ENCODE peak calls at places on chromosome 20, in five cellular contexts. One of them, this sample, is unnamed.
A peak's percentile ranks its signal among the peaks of the same experiment; 100 is the strongest.

GRCh38 chr20:58389324-58389967 is 417 bp downstream of the VAPB start:
- DNase-seq in RWPE1: peak; percentile 52
- DNase-seq in endothelial cell: peak; percentile 41
- DNase-seq in HFFc6: peak; percentile 11
- DNase-seq in lower lobe of right lung: no peak
- DNase-seq in this sample: peak; percentile 49

GRCh38 chr20:64244870-64245603 is 10.5 kb upstream of the PCMTD2 start:
- DNase-seq in RWPE1: no peak
- DNase-seq in endothelial cell: no peak
- DNase-seq in HFFc6: no peak
- DNase-seq in lower lobe of right lung: peak; percentile 17
- DNase-seq in this sample: no peak

GRCh38 chr20:63533871-63534393 is 3.2 kb downstream of the PTK6 start:
- DNase-seq in RWPE1: peak; percentile 82
- DNase-seq in endothelial cell: no peak
- DNase-seq in HFFc6: no peak
- DNase-seq in lower lobe of right lung: peak; percentile 81
- DNase-seq in this sample: no peak

GRCh38 chr20:63821824-63822223 is 9.2 kb downstream of the ZBTB46 start:
- DNase-seq in RWPE1: no peak
- DNase-seq in endothelial cell: no peak
- DNase-seq in HFFc6: no peak
- DNase-seq in lower lobe of right lung: no peak
- DNase-seq in this sample: no peak

GRCh38 chr20:1949306-1949705 is 44.6 kb downstream of the PDYN start:
- DNase-seq in RWPE1: no peak
- DNase-seq in endothelial cell: no peak
- DNase-seq in HFFc6: no peak
- DNase-seq in lower lobe of right lung: no peak
- DNase-seq in this sample: no peak

GRCh38 chr20:63972312-63973159 is 2.8 kb upstream of the ZNF512B start:
- DNase-seq in RWPE1: no peak
- DNase-seq in endothelial cell: no peak
- DNase-seq in HFFc6: no peak
- DNase-seq in lower lobe of right lung: no peak
- DNase-seq in this sample: no peak

GRCh38 chr20:6468751-6469150 is 298.7 kb upstream of the BMP2 start:
- DNase-seq in RWPE1: no peak
- DNase-seq in endothelial cell: no peak
- DNase-seq in HFFc6: no peak
- DNase-seq in lower lobe of right lung: no peak
- DNase-seq in this sample: no peak

GRCh38 chr20:8094415-8094818 is 37.6 kb upstream of the PLCB1 start:
- DNase-seq in RWPE1: no peak
- DNase-seq in endothelial cell: no peak
- DNase-seq in HFFc6: peak; percentile 27
- DNase-seq in lower lobe of right lung: peak; percentile 60
- DNase-seq in this sample: no peak

GRCh38 chr20:45892828-45893500 is 1.8 kb downstream of the CTSA start:
- DNase-seq in RWPE1: peak; percentile 59
- DNase-seq in endothelial cell: no peak
- DNase-seq in HFFc6: no peak
- DNase-seq in lower lobe of right lung: no peak
- DNase-seq in this sample: no peak

GRCh38 chr20:62347151-62347404 is 20.0 kb downstream of the LAMA5 start:
- DNase-seq in RWPE1: no peak
- DNase-seq in endothelial cell: no peak
- DNase-seq in HFFc6: no peak
- DNase-seq in lower lobe of right lung: no peak
- DNase-seq in this sample: no peak

GRCh38 chr20:38645980-38646858 is 44.6 kb downstream of the ARHGAP40 start:
- DNase-seq in RWPE1: peak; percentile 95
- DNase-seq in endothelial cell: peak; percentile 92
- DNase-seq in HFFc6: peak; percentile 43
- DNase-seq in lower lobe of right lung: peak; percentile 83
- DNase-seq in this sample: peak; percentile 94

GRCh38 chr20:2455771-2456497 is 14.7 kb downstream of the SNRPB start:
- DNase-seq in RWPE1: no peak
- DNase-seq in endothelial cell: no peak
- DNase-seq in HFFc6: no peak
- DNase-seq in lower lobe of right lung: no peak
- DNase-seq in this sample: no peak

GRCh38 chr20:38961530-38962043 is 557 bp upstream of the DHX35 start:
- DNase-seq in RWPE1: peak; percentile 46
- DNase-seq in endothelial cell: no peak
- DNase-seq in HFFc6: no peak
- DNase-seq in lower lobe of right lung: no peak
- DNase-seq in this sample: no peak

GRCh38 chr20:9532069-9532809 is 17.8 kb downstream of the LAMP5 start:
- DNase-seq in RWPE1: no peak
- DNase-seq in endothelial cell: no peak
- DNase-seq in HFFc6: no peak
- DNase-seq in lower lobe of right lung: no peak
- DNase-seq in this sample: no peak

GRCh38 chr20:48538058-48538825 is 289.6 kb downstream of the PREX1 start:
- DNase-seq in RWPE1: peak; percentile 95
- DNase-seq in endothelial cell: no peak
- DNase-seq in HFFc6: peak; percentile 68
- DNase-seq in lower lobe of right lung: peak; percentile 56
- DNase-seq in this sample: no peak

GRCh38 chr20:62752671-62753501 is 43.4 kb upstream of the MRGBP start:
- DNase-seq in RWPE1: no peak
- DNase-seq in endothelial cell: no peak
- DNase-seq in HFFc6: peak; percentile 27
- DNase-seq in lower lobe of right lung: peak; percentile 38
- DNase-seq in this sample: no peak

GRCh38 chr20:62860391-62860923 is 1.2 kb downstream of the TCFL5 start:
- DNase-seq in RWPE1: no peak
- DNase-seq in endothelial cell: no peak
- DNase-seq in HFFc6: peak; percentile 21
- DNase-seq in lower lobe of right lung: no peak
- DNase-seq in this sample: no peak

GRCh38 chr20:4244700-4245485 is 229.5 kb upstream of the RNF24 start:
- DNase-seq in RWPE1: no peak
- DNase-seq in endothelial cell: no peak
- DNase-seq in HFFc6: no peak
- DNase-seq in lower lobe of right lung: no peak
- DNase-seq in this sample: no peak

GRCh38 chr20:38673731-38674177 is 50.5 kb upstream of the SLC32A1 start:
- DNase-seq in RWPE1: no peak
- DNase-seq in endothelial cell: peak; percentile 33
- DNase-seq in HFFc6: no peak
- DNase-seq in lower lobe of right lung: no peak
- DNase-seq in this sample: peak; percentile 36

DNA sequence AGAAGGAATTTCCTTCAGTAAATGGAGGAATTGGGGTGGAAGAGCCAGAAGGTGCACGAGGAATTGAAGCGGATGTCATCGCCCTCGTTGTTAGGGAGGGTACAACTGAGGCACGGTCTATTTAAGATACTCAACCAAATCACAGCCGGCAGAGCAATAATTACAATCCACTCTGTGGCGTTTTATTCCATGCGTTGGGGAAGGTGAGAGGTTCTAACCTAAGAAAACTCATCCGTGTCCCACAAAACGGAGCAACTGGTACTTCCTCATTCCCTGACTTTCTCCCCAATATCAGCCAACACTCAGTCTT is 802 bp upstream of the RRBP1 start:
- DNase-seq in RWPE1: no peak
- DNase-seq in endothelial cell: no peak
- DNase-seq in HFFc6: no peak
- DNase-seq in lower lobe of right lung: no peak
- DNase-seq in this sample: no peak
- TF ChIP-seq CTCF in RWPE1: no peak
- TF ChIP-seq CTCF in endothelial cell: peak; percentile 47
- TF ChIP-seq CTCF in HFFc6: peak; percentile 38
- TF ChIP-seq CTCF in lower lobe of right lung: no peak
- TF ChIP-seq CTCF in this sample: no peak

GRCh38 chr20:56689852-56690485 is 60.9 kb downstream of the TFAP2C start:
- DNase-seq in RWPE1: no peak
- DNase-seq in endothelial cell: no peak
- DNase-seq in HFFc6: peak; percentile 16
- DNase-seq in lower lobe of right lung: no peak
- DNase-seq in this sample: no peak
- TF ChIP-seq CTCF in RWPE1: no peak
- TF ChIP-seq CTCF in endothelial cell: no peak
- TF ChIP-seq CTCF in HFFc6: no peak
- TF ChIP-seq CTCF in lower lobe of right lung: no peak
- TF ChIP-seq CTCF in this sample: no peak

DNA sequence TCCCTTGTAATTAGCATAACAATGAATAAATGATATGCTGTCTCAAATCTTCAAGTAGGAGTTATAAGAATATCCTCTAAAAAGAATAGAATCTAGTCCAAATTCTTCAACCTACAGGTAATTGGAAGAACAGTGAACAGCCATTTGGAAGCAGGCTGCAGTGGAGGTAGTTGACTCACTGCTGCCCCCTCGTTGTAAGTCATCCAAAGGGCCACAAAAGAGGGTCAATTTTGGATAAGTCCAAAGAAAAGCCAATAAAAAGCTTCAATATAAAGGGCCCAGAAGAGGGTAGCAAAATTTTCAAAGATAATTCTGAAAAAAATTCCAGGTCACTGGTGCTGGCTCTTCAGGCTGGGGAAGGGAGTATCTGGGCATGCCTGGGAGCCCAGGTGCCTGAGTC is 60.8 kb upstream of the SSTR4 start:
- DNase-seq in RWPE1: peak; percentile 30
- DNase-seq in endothelial cell: peak; percentile 39
- DNase-seq in HFFc6: no peak
- DNase-seq in lower lobe of right lung: no peak
- DNase-seq in this sample: no peak
- TF ChIP-seq CTCF in RWPE1: no peak
- TF ChIP-seq CTCF in endothelial cell: peak; percentile 61
- TF ChIP-seq CTCF in HFFc6: no peak
- TF ChIP-seq CTCF in lower lobe of right lung: peak; percentile 27
- TF ChIP-seq CTCF in this sample: peak; percentile 32

GRCh38 chr20:34404803-34405202 is 41.7 kb downstream of the ITCH start:
- DNase-seq in RWPE1: no peak
- DNase-seq in endothelial cell: no peak
- DNase-seq in HFFc6: no peak
- DNase-seq in lower lobe of right lung: no peak
- DNase-seq in this sample: no peak
- TF ChIP-seq CTCF in RWPE1: no peak
- TF ChIP-seq CTCF in endothelial cell: no peak
- TF ChIP-seq CTCF in HFFc6: no peak
- TF ChIP-seq CTCF in lower lobe of right lung: no peak
- TF ChIP-seq CTCF in this sample: no peak

GRCh38 chr20:44688053-44688625 is 27.0 kb upstream of the CCN5 start:
- DNase-seq in RWPE1: no peak
- DNase-seq in endothelial cell: no peak
- DNase-seq in HFFc6: no peak
- DNase-seq in lower lobe of right lung: no peak
- DNase-seq in this sample: no peak
- TF ChIP-seq CTCF in RWPE1: no peak
- TF ChIP-seq CTCF in endothelial cell: no peak
- TF ChIP-seq CTCF in HFFc6: peak; percentile 63
- TF ChIP-seq CTCF in lower lobe of right lung: no peak
- TF ChIP-seq CTCF in this sample: no peak

GRCh38 chr20:49929142-49929494 is 7.1 kb upstream of the RNF114 start:
- DNase-seq in RWPE1: no peak
- DNase-seq in endothelial cell: no peak
- DNase-seq in HFFc6: no peak
- DNase-seq in lower lobe of right lung: no peak
- DNase-seq in this sample: no peak
- TF ChIP-seq CTCF in RWPE1: no peak
- TF ChIP-seq CTCF in endothelial cell: no peak
- TF ChIP-seq CTCF in HFFc6: no peak
- TF ChIP-seq CTCF in lower lobe of right lung: no peak
- TF ChIP-seq CTCF in this sample: no peak